ENCODE peak calls at places on chromosomes 12 and 14, in four cellular contexts. One of them, this sample, is unnamed.

GRCh38 chr12:93990832-93991748 is 157.3 kb upstream of the PLXNC1 start:
- DNase-seq in Panc1: no peak
- DNase-seq in suprapubic skin: no peak
- DNase-seq in hepatocyte: peak; percentile 66
- DNase-seq in this sample: peak; percentile 66

GRCh38 chr14:54490448-54490805 is 1.6 kb upstream of the GMFB start:
- DNase-seq in Panc1: no peak
- DNase-seq in suprapubic skin: no peak
- DNase-seq in hepatocyte: no peak
- DNase-seq in this sample: no peak

GRCh38 chr14:100874411-100875091 is 29.0 kb downstream of the RTL1 start:
- DNase-seq in Panc1: no peak
- DNase-seq in suprapubic skin: no peak
- DNase-seq in hepatocyte: no peak
- DNase-seq in this sample: no peak

GRCh38 chr12:124705545-124706138 is 138.2 kb upstream of the NCOR2 start:
- DNase-seq in Panc1: no peak
- DNase-seq in suprapubic skin: no peak
- DNase-seq in hepatocyte: no peak
- DNase-seq in this sample: no peak

GRCh38 chr12:50732591-50732990 is 31.3 kb upstream of the ATF1 start:
- DNase-seq in Panc1: peak; percentile 30
- DNase-seq in suprapubic skin: no peak
- DNase-seq in hepatocyte: no peak
- DNase-seq in this sample: no peak

GRCh38 chr12:40727774-40728483 is 35.7 kb downstream of the CNTN1 start:
- DNase-seq in Panc1: no peak
- DNase-seq in suprapubic skin: no peak
- DNase-seq in hepatocyte: no peak
- DNase-seq in this sample: no peak

GRCh38 chr12:91577586-91578539 is 395.2 kb upstream of the DCN start:
- DNase-seq in Panc1: no peak
- DNase-seq in suprapubic skin: no peak
- DNase-seq in hepatocyte: peak; percentile 12
- DNase-seq in this sample: peak; percentile 46

GRCh38 chr14:93564918-93565317 is 134.2 kb downstream of the UNC79 start:
- DNase-seq in Panc1: no peak
- DNase-seq in suprapubic skin: no peak
- DNase-seq in hepatocyte: no peak
- DNase-seq in this sample: no peak

GRCh38 chr12:47864646-47865235 is 40.1 kb downstream of the VDR start:
- DNase-seq in Panc1: no peak
- DNase-seq in suprapubic skin: no peak
- DNase-seq in hepatocyte: no peak
- DNase-seq in this sample: no peak

GRCh38 chr14:50501642-50502041 is 30.7 kb downstream of the MAP4K5 start:
- DNase-seq in Panc1: no peak
- DNase-seq in suprapubic skin: no peak
- DNase-seq in hepatocyte: no peak
- DNase-seq in this sample: peak; percentile 2

GRCh38 chr14:91315844-91316267 is 71.4 kb upstream of the GPR68 start:
- DNase-seq in Panc1: no peak
- DNase-seq in suprapubic skin: no peak
- DNase-seq in hepatocyte: no peak
- DNase-seq in this sample: peak; percentile 50
- H3K36me3 ChIP-seq in Panc1: no peaks in the 10 kb centered on the region
- H3K36me3 ChIP-seq in suprapubic skin: peaks cover 25% of the 10 kb centered on the region
- H3K36me3 ChIP-seq in hepatocyte: no peaks in the 10 kb centered on the region
- H3K36me3 ChIP-seq in this sample: peaks cover 8% of the 10 kb centered on the region

DNA sequence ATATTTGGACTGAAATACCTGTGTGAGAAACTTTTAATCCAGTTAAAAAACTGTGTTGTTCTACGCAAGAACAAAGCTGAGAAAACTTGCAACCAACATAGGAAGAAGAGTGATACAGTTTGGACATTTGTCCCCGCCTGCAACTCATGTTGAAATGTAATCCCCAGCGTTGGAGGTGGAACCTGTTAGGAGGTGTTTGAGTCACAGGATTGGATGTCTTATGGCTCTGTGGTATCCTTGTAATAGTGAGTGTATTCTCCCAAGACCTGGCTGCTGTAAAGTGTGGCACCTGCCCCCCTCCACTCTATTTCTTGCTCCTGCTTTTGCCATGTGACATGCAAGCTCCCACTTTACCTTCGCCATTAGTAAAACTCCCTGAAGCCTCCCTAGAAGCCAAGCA is 28.6 kb upstream of the ADAM20 start:
- DNase-seq in Panc1: no peak
- DNase-seq in suprapubic skin: no peak
- DNase-seq in hepatocyte: no peak
- DNase-seq in this sample: no peak
- H3K9me3 ChIP-seq in Panc1: no peaks in the 10 kb centered on the region
- H3K9me3 ChIP-seq in suprapubic skin: no peaks in the 10 kb centered on the region
- H3K9me3 ChIP-seq in hepatocyte: no peaks in the 10 kb centered on the region
- H3K9me3 ChIP-seq in this sample: peaks cover 2% of the 10 kb centered on the region

DNA sequence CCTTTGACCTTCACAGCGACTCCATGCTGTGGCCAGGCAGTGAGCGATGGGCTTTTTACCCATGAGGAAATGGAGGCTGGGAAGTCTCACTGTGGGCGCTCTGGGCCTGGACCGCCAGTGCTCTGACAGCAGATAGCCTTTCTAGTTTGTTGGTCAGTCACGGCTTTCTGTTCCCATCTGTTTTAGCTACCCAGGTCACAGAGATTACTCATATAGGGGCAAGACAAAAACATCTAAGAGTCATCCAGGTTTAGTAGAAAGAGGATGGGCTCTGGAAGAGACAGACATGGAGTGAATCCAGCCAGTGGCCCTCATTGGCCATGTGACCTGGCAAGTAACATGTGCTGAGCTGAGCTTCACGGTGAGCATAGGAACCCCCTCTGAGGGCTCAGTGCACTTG is 68.6 kb downstream of the MARK3 start:
- DNase-seq in Panc1: no peak
- DNase-seq in suprapubic skin: no peak
- DNase-seq in hepatocyte: no peak
- DNase-seq in this sample: no peak
- H3K36me3 ChIP-seq in Panc1: no peaks in the 10 kb centered on the region
- H3K36me3 ChIP-seq in suprapubic skin: peaks cover 16% of the 10 kb centered on the region
- H3K36me3 ChIP-seq in hepatocyte: no peaks in the 10 kb centered on the region
- H3K36me3 ChIP-seq in this sample: peaks cover 3% of the 10 kb centered on the region

DNA sequence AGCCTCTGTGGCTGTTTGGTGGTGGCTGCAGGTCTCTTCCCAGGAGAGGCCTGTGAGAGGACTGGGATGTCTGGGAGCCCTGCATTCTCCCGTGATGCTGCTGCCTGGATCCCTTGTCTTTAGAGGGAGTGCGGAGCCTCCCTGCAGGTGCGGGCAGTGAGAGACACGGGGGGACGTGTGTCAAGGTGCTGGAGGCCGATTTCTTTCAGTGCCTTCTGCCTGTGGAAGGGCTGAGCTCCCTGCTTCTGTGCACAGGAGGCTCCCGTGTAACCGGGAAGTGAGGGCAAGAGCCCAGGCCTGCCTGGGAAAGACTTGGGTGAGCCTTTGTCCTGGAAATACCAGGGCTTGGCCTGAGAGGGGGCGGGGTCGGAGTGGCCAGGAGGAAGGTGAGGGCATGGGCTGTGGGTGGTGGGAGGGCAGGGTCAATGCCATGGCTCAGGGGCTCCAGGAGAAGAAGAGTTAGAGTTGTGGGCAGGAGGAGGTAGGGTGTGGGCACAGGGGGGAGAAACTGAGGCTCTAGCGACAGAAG is 372.2 kb downstream of the TMEM121 start:
- DNase-seq in Panc1: no peak
- DNase-seq in suprapubic skin: no peak
- DNase-seq in hepatocyte: no peak
- DNase-seq in this sample: no peak
- H3K9me3 ChIP-seq in Panc1: no peaks in the 10 kb centered on the region
- H3K9me3 ChIP-seq in suprapubic skin: no peaks in the 10 kb centered on the region
- H3K9me3 ChIP-seq in hepatocyte: no peaks in the 10 kb centered on the region
- H3K9me3 ChIP-seq in this sample: no peaks in the 10 kb centered on the region

DNA sequence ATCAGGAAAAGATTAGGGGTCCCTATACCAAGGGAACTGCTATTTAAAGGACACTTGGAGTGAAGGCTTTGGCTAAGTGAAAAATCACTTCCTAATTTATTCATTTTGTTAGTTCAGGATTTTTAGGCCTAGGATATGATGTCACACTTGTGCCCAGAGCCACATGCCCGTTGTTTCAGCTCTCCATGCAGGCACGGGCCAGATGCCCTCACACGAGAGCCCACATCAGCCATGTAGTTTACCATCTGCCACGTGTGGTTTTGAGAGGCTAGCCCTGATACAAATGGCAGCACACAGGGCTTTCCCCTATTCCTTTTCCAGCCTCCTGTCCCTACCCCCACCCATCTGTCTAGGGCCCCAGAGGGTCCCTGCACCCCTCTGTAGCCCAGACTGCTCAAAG is 11.9 kb upstream of the LRP1-AS start:
- DNase-seq in Panc1: no peak
- DNase-seq in suprapubic skin: no peak
- DNase-seq in hepatocyte: no peak
- DNase-seq in this sample: no peak
- H3K36me3 ChIP-seq in Panc1: no peaks in the 10 kb centered on the region
- H3K36me3 ChIP-seq in suprapubic skin: peaks cover 84% of the 10 kb centered on the region
- H3K36me3 ChIP-seq in hepatocyte: peaks cover 7% of the 10 kb centered on the region
- H3K36me3 ChIP-seq in this sample: peaks cover 7% of the 10 kb centered on the region

GRCh38 chr12:38159092-38159551 is 157.5 kb upstream of the ALG10B start:
- DNase-seq in Panc1: no peak
- DNase-seq in suprapubic skin: no peak
- DNase-seq in hepatocyte: no peak
- DNase-seq in this sample: no peak

GRCh38 chr12:38157274-38157932 is 159.2 kb upstream of the ALG10B start:
- DNase-seq in Panc1: no peak
- DNase-seq in suprapubic skin: no peak
- DNase-seq in hepatocyte: no peak
- DNase-seq in this sample: no peak

GRCh38 chr12:38157933-38158401 is 158.6 kb upstream of the ALG10B start:
- DNase-seq in Panc1: no peak
- DNase-seq in suprapubic skin: no peak
- DNase-seq in hepatocyte: no peak
- DNase-seq in this sample: no peak

GRCh38 chr12:38159591-38160317 is 156.8 kb upstream of the ALG10B start:
- DNase-seq in Panc1: no peak
- DNase-seq in suprapubic skin: no peak
- DNase-seq in hepatocyte: no peak
- DNase-seq in this sample: no peak

GRCh38 chr12:38158428-38159091 is 158.0 kb upstream of the ALG10B start:
- DNase-seq in Panc1: no peak
- DNase-seq in suprapubic skin: no peak
- DNase-seq in hepatocyte: no peak
- DNase-seq in this sample: no peak
- H3K9me3 ChIP-seq in Panc1: no peaks in the 10 kb centered on the region
- H3K9me3 ChIP-seq in suprapubic skin: no peaks in the 10 kb centered on the region
- H3K9me3 ChIP-seq in hepatocyte: no peaks in the 10 kb centered on the region
- H3K9me3 ChIP-seq in this sample: peaks cover 3% of the 10 kb centered on the region

This sample was measured in small intestine.